ENCODE peak calls at places on chromosomes 13 and 19, in ten cellular contexts. One of them, this sample, is unnamed.

GRCh38 chr13:112567161-112567862 is 20.6 kb downstream of the TUBGCP3 start:
- DNase-seq in T-helper 2 cell: no peak
- DNase-seq in activated naive CD4-positive, alpha-beta T cell treated with anti-CD3 and anti-CD28 coated beads, Interleukin-2, amount 50 U/mL, for 72 hours: no peak
- DNase-seq in putamen: no peak
- DNase-seq in body of pancreas: no peak
- DNase-seq in IMR-90: peak
- DNase-seq in GM04504: no peak
- DNase-seq in stimulated activated CD8-positive, alpha-beta memory T cell treated with anti-CD3 and anti-CD28 coated beads, Interleukin-7, amount 100 ng/mL, for 1 hour: no peak
- DNase-seq in T-helper 9 cell: no peak
- DNase-seq in left ventricle myocardium inferior: no peak
- DNase-seq in this sample: no peak

GRCh38 chr13:101779147-101779546 is 326.7 kb downstream of the ITGBL1 start:
- DNase-seq in T-helper 2 cell: no peak
- DNase-seq in activated naive CD4-positive, alpha-beta T cell treated with anti-CD3 and anti-CD28 coated beads, Interleukin-2, amount 50 U/mL, for 72 hours: no peak
- DNase-seq in putamen: no peak
- DNase-seq in body of pancreas: no peak
- DNase-seq in IMR-90: no peak
- DNase-seq in GM04504: no peak
- DNase-seq in stimulated activated CD8-positive, alpha-beta memory T cell treated with anti-CD3 and anti-CD28 coated beads, Interleukin-7, amount 100 ng/mL, for 1 hour: no peak
- DNase-seq in T-helper 9 cell: no peak
- DNase-seq in left ventricle myocardium inferior: no peak
- DNase-seq in this sample: no peak

GRCh38 chr13:61286148-61286745 is 129.4 kb downstream of the PCDH20 start:
- DNase-seq in T-helper 2 cell: no peak
- DNase-seq in activated naive CD4-positive, alpha-beta T cell treated with anti-CD3 and anti-CD28 coated beads, Interleukin-2, amount 50 U/mL, for 72 hours: no peak
- DNase-seq in putamen: no peak
- DNase-seq in body of pancreas: no peak
- DNase-seq in IMR-90: no peak
- DNase-seq in GM04504: no peak
- DNase-seq in stimulated activated CD8-positive, alpha-beta memory T cell treated with anti-CD3 and anti-CD28 coated beads, Interleukin-7, amount 100 ng/mL, for 1 hour: no peak
- DNase-seq in T-helper 9 cell: no peak
- DNase-seq in left ventricle myocardium inferior: no peak
- DNase-seq in this sample: peak

GRCh38 chr13:48146636-48147035 is 51.7 kb upstream of the MED4 start:
- DNase-seq in T-helper 2 cell: no peak
- DNase-seq in activated naive CD4-positive, alpha-beta T cell treated with anti-CD3 and anti-CD28 coated beads, Interleukin-2, amount 50 U/mL, for 72 hours: no peak
- DNase-seq in putamen: no peak
- DNase-seq in body of pancreas: no peak
- DNase-seq in IMR-90: no peak
- DNase-seq in GM04504: no peak
- DNase-seq in stimulated activated CD8-positive, alpha-beta memory T cell treated with anti-CD3 and anti-CD28 coated beads, Interleukin-7, amount 100 ng/mL, for 1 hour: no peak
- DNase-seq in T-helper 9 cell: no peak
- DNase-seq in left ventricle myocardium inferior: no peak
- DNase-seq in this sample: no peak

GRCh38 chr13:30805603-30806011 is 70.3 kb downstream of the ALOX5AP start:
- DNase-seq in T-helper 2 cell: no peak
- DNase-seq in activated naive CD4-positive, alpha-beta T cell treated with anti-CD3 and anti-CD28 coated beads, Interleukin-2, amount 50 U/mL, for 72 hours: no peak
- DNase-seq in putamen: peak
- DNase-seq in body of pancreas: peak
- DNase-seq in IMR-90: peak
- DNase-seq in GM04504: no peak
- DNase-seq in stimulated activated CD8-positive, alpha-beta memory T cell treated with anti-CD3 and anti-CD28 coated beads, Interleukin-7, amount 100 ng/mL, for 1 hour: no peak
- DNase-seq in T-helper 9 cell: no peak
- DNase-seq in left ventricle myocardium inferior: no peak
- DNase-seq in this sample: peak

GRCh38 chr19:38082256-38083118 is 141.5 kb downstream of the DPF1 start:
- DNase-seq in T-helper 2 cell: no peak
- DNase-seq in activated naive CD4-positive, alpha-beta T cell treated with anti-CD3 and anti-CD28 coated beads, Interleukin-2, amount 50 U/mL, for 72 hours: no peak
- DNase-seq in putamen: no peak
- DNase-seq in body of pancreas: no peak
- DNase-seq in IMR-90: no peak
- DNase-seq in GM04504: no peak
- DNase-seq in stimulated activated CD8-positive, alpha-beta memory T cell treated with anti-CD3 and anti-CD28 coated beads, Interleukin-7, amount 100 ng/mL, for 1 hour: no peak
- DNase-seq in T-helper 9 cell: no peak
- DNase-seq in left ventricle myocardium inferior: no peak
- DNase-seq in this sample: no peak

GRCh38 chr19:47445527-47445926 is 26.2 kb downstream of the SLC8A2 start:
- DNase-seq in T-helper 2 cell: no peak
- DNase-seq in activated naive CD4-positive, alpha-beta T cell treated with anti-CD3 and anti-CD28 coated beads, Interleukin-2, amount 50 U/mL, for 72 hours: no peak
- DNase-seq in putamen: no peak
- DNase-seq in body of pancreas: no peak
- DNase-seq in IMR-90: no peak
- DNase-seq in GM04504: no peak
- DNase-seq in stimulated activated CD8-positive, alpha-beta memory T cell treated with anti-CD3 and anti-CD28 coated beads, Interleukin-7, amount 100 ng/mL, for 1 hour: no peak
- DNase-seq in T-helper 9 cell: no peak
- DNase-seq in left ventricle myocardium inferior: no peak
- DNase-seq in this sample: no peak

GRCh38 chr19:11446652-11447301 is 11.3 kb downstream of the PRKCSH start:
- DNase-seq in T-helper 2 cell: peak
- DNase-seq in activated naive CD4-positive, alpha-beta T cell treated with anti-CD3 and anti-CD28 coated beads, Interleukin-2, amount 50 U/mL, for 72 hours: no peak
- DNase-seq in putamen: peak
- DNase-seq in body of pancreas: peak
- DNase-seq in IMR-90: no peak
- DNase-seq in GM04504: no peak
- DNase-seq in stimulated activated CD8-positive, alpha-beta memory T cell treated with anti-CD3 and anti-CD28 coated beads, Interleukin-7, amount 100 ng/mL, for 1 hour: peak
- DNase-seq in T-helper 9 cell: peak
- DNase-seq in left ventricle myocardium inferior: peak
- DNase-seq in this sample: peak

GRCh38 chr19:46924874-46925547 is 64.2 kb downstream of the ARHGAP35 start:
- DNase-seq in T-helper 2 cell: no peak
- DNase-seq in activated naive CD4-positive, alpha-beta T cell treated with anti-CD3 and anti-CD28 coated beads, Interleukin-2, amount 50 U/mL, for 72 hours: no peak
- DNase-seq in putamen: no peak
- DNase-seq in body of pancreas: peak
- DNase-seq in IMR-90: no peak
- DNase-seq in GM04504: no peak
- DNase-seq in stimulated activated CD8-positive, alpha-beta memory T cell treated with anti-CD3 and anti-CD28 coated beads, Interleukin-7, amount 100 ng/mL, for 1 hour: no peak
- DNase-seq in T-helper 9 cell: no peak
- DNase-seq in left ventricle myocardium inferior: no peak
- DNase-seq in this sample: peak

GRCh38 chr13:99528547-99528946 is 27.3 kb downstream of the TM9SF2 start:
- DNase-seq in T-helper 2 cell: no peak
- DNase-seq in activated naive CD4-positive, alpha-beta T cell treated with anti-CD3 and anti-CD28 coated beads, Interleukin-2, amount 50 U/mL, for 72 hours: no peak
- DNase-seq in putamen: no peak
- DNase-seq in body of pancreas: no peak
- DNase-seq in IMR-90: no peak
- DNase-seq in GM04504: no peak
- DNase-seq in stimulated activated CD8-positive, alpha-beta memory T cell treated with anti-CD3 and anti-CD28 coated beads, Interleukin-7, amount 100 ng/mL, for 1 hour: no peak
- DNase-seq in T-helper 9 cell: no peak
- DNase-seq in left ventricle myocardium inferior: no peak
- DNase-seq in this sample: no peak

GRCh38 chr13:51729853-51730553 is 74.0 kb downstream of the DHRS12 start:
- DNase-seq in T-helper 2 cell: no peak
- DNase-seq in activated naive CD4-positive, alpha-beta T cell treated with anti-CD3 and anti-CD28 coated beads, Interleukin-2, amount 50 U/mL, for 72 hours: no peak
- DNase-seq in putamen: no peak
- DNase-seq in body of pancreas: no peak
- DNase-seq in IMR-90: peak
- DNase-seq in GM04504: peak
- DNase-seq in stimulated activated CD8-positive, alpha-beta memory T cell treated with anti-CD3 and anti-CD28 coated beads, Interleukin-7, amount 100 ng/mL, for 1 hour: no peak
- DNase-seq in T-helper 9 cell: no peak
- DNase-seq in left ventricle myocardium inferior: no peak
- DNase-seq in this sample: no peak

GRCh38 chr19:6354098-6354674 is 7.1 kb upstream of the CLPP start:
- DNase-seq in T-helper 2 cell: no peak
- DNase-seq in activated naive CD4-positive, alpha-beta T cell treated with anti-CD3 and anti-CD28 coated beads, Interleukin-2, amount 50 U/mL, for 72 hours: no peak
- DNase-seq in putamen: no peak
- DNase-seq in body of pancreas: no peak
- DNase-seq in IMR-90: no peak
- DNase-seq in GM04504: no peak
- DNase-seq in stimulated activated CD8-positive, alpha-beta memory T cell treated with anti-CD3 and anti-CD28 coated beads, Interleukin-7, amount 100 ng/mL, for 1 hour: no peak
- DNase-seq in T-helper 9 cell: no peak
- DNase-seq in left ventricle myocardium inferior: no peak
- DNase-seq in this sample: no peak

GRCh38 chr13:78121459-78122348 is 203.1 kb upstream of the EDNRB start:
- DNase-seq in T-helper 2 cell: no peak
- DNase-seq in activated naive CD4-positive, alpha-beta T cell treated with anti-CD3 and anti-CD28 coated beads, Interleukin-2, amount 50 U/mL, for 72 hours: no peak
- DNase-seq in putamen: peak
- DNase-seq in body of pancreas: peak
- DNase-seq in IMR-90: peak
- DNase-seq in GM04504: peak
- DNase-seq in stimulated activated CD8-positive, alpha-beta memory T cell treated with anti-CD3 and anti-CD28 coated beads, Interleukin-7, amount 100 ng/mL, for 1 hour: no peak
- DNase-seq in T-helper 9 cell: no peak
- DNase-seq in left ventricle myocardium inferior: peak
- DNase-seq in this sample: peak

GRCh38 chr13:110714798-110715394 is 1.4 kb downstream of the ING1 start:
- DNase-seq in T-helper 2 cell: no peak
- DNase-seq in activated naive CD4-positive, alpha-beta T cell treated with anti-CD3 and anti-CD28 coated beads, Interleukin-2, amount 50 U/mL, for 72 hours: no peak
- DNase-seq in putamen: peak
- DNase-seq in body of pancreas: peak
- DNase-seq in IMR-90: peak
- DNase-seq in GM04504: no peak
- DNase-seq in stimulated activated CD8-positive, alpha-beta memory T cell treated with anti-CD3 and anti-CD28 coated beads, Interleukin-7, amount 100 ng/mL, for 1 hour: no peak
- DNase-seq in T-helper 9 cell: peak
- DNase-seq in left ventricle myocardium inferior: peak
- DNase-seq in this sample: peak

GRCh38 chr19:35521124-35521743 is 6.9 kb downstream of the SBSN start:
- DNase-seq in T-helper 2 cell: no peak
- DNase-seq in activated naive CD4-positive, alpha-beta T cell treated with anti-CD3 and anti-CD28 coated beads, Interleukin-2, amount 50 U/mL, for 72 hours: no peak
- DNase-seq in putamen: no peak
- DNase-seq in body of pancreas: no peak
- DNase-seq in IMR-90: no peak
- DNase-seq in GM04504: no peak
- DNase-seq in stimulated activated CD8-positive, alpha-beta memory T cell treated with anti-CD3 and anti-CD28 coated beads, Interleukin-7, amount 100 ng/mL, for 1 hour: no peak
- DNase-seq in T-helper 9 cell: no peak
- DNase-seq in left ventricle myocardium inferior: no peak
- DNase-seq in this sample: no peak

GRCh38 chr13:43878897-43879322 is 630 bp downstream of the CCDC122 start:
- DNase-seq in T-helper 2 cell: no peak
- DNase-seq in activated naive CD4-positive, alpha-beta T cell treated with anti-CD3 and anti-CD28 coated beads, Interleukin-2, amount 50 U/mL, for 72 hours: peak
- DNase-seq in putamen: peak
- DNase-seq in body of pancreas: peak
- DNase-seq in IMR-90: peak
- DNase-seq in GM04504: peak
- DNase-seq in stimulated activated CD8-positive, alpha-beta memory T cell treated with anti-CD3 and anti-CD28 coated beads, Interleukin-7, amount 100 ng/mL, for 1 hour: peak
- DNase-seq in T-helper 9 cell: no peak
- DNase-seq in left ventricle myocardium inferior: peak
- DNase-seq in this sample: peak

GRCh38 chr13:58018865-58019264 is 387.3 kb downstream of the PCDH17 start:
- DNase-seq in T-helper 2 cell: no peak
- DNase-seq in activated naive CD4-positive, alpha-beta T cell treated with anti-CD3 and anti-CD28 coated beads, Interleukin-2, amount 50 U/mL, for 72 hours: no peak
- DNase-seq in putamen: no peak
- DNase-seq in body of pancreas: no peak
- DNase-seq in IMR-90: no peak
- DNase-seq in GM04504: no peak
- DNase-seq in stimulated activated CD8-positive, alpha-beta memory T cell treated with anti-CD3 and anti-CD28 coated beads, Interleukin-7, amount 100 ng/mL, for 1 hour: no peak
- DNase-seq in T-helper 9 cell: no peak
- DNase-seq in left ventricle myocardium inferior: no peak
- DNase-seq in this sample: no peak

GRCh38 chr13:26653310-26653709 is 95.8 kb downstream of the WASF3 start:
- DNase-seq in T-helper 2 cell: no peak
- DNase-seq in activated naive CD4-positive, alpha-beta T cell treated with anti-CD3 and anti-CD28 coated beads, Interleukin-2, amount 50 U/mL, for 72 hours: no peak
- DNase-seq in putamen: no peak
- DNase-seq in body of pancreas: no peak
- DNase-seq in IMR-90: peak
- DNase-seq in GM04504: peak
- DNase-seq in stimulated activated CD8-positive, alpha-beta memory T cell treated with anti-CD3 and anti-CD28 coated beads, Interleukin-7, amount 100 ng/mL, for 1 hour: no peak
- DNase-seq in T-helper 9 cell: no peak
- DNase-seq in left ventricle myocardium inferior: no peak
- DNase-seq in this sample: no peak

GRCh38 chr13:74556002-74556551 is 421.9 kb upstream of the KLF12 start:
- DNase-seq in T-helper 2 cell: no peak
- DNase-seq in activated naive CD4-positive, alpha-beta T cell treated with anti-CD3 and anti-CD28 coated beads, Interleukin-2, amount 50 U/mL, for 72 hours: no peak
- DNase-seq in putamen: no peak
- DNase-seq in body of pancreas: no peak
- DNase-seq in IMR-90: no peak
- DNase-seq in GM04504: no peak
- DNase-seq in stimulated activated CD8-positive, alpha-beta memory T cell treated with anti-CD3 and anti-CD28 coated beads, Interleukin-7, amount 100 ng/mL, for 1 hour: no peak
- DNase-seq in T-helper 9 cell: no peak
- DNase-seq in left ventricle myocardium inferior: no peak
- DNase-seq in this sample: no peak